ENCODE peak calls at places on chromosomes 12 and 14, in seven cellular contexts. R is Caco-2, I is IMR-90, D is GM23338, E is fibroblast of mammary gland, X is cardiac fibroblast, T is cardiac muscle cell. H is an unnamed sample.

GRCh38 chr12:19402211-19402610 is 37.1 kb upstream of the AEBP2 start:
- DNase-seq in E (no peak), I (no peak), R (no peak), T (no peak), D (no peak), X (no peak), H (no peak)

GRCh38 chr14:88868558-88869159 is 44.2 kb downstream of the TTC8 start:
- DNase-seq in E (peak; percentile 38), R (peak; percentile 15), X (peak; percentile 42), T (peak; percentile 8), D (peak; percentile 33), I (peak; percentile 23), H (peak; percentile 31)

GRCh38 chr12:29807125-29807524 is 23.4 kb upstream of the TMTC1 start:
- DNase-seq in X (peak; percentile 63), I (peak; percentile 74), R (no peak), T (no peak), E (peak; percentile 74), D (no peak), H (no peak)

GRCh38 chr14:104843442-104844305 is 21.4 kb upstream of the CEP170B start:
- DNase-seq in D (peak; percentile 94), T (peak; percentile 74), I (no peak), R (no peak), X (no peak), E (no peak), H (no peak)

GRCh38 chr12:62291888-62292760 is 31.9 kb downstream of the USP15 start:
- DNase-seq in X (peak; percentile 46), T (no peak), D (no peak), E (peak; percentile 47), R (no peak), I (peak; percentile 43), H (no peak)

GRCh38 chr12:27965411-27965810 is 7.1 kb downstream of the PTHLH start:
- DNase-seq in I (peak; percentile 63), T (no peak), D (no peak), E (peak; percentile 48), R (no peak), X (peak; percentile 64), H (no peak)

GRCh38 chr14:59262717-59263469 is 74.4 kb downstream of the DAAM1 start:
- DNase-seq in T (no peak), X (no peak), E (no peak), R (peak; percentile 49), I (no peak), D (peak; percentile 47), H (peak; percentile 83)

GRCh38 chr14:53608369-53608768 is 348.3 kb downstream of the BMP4 start:
- DNase-seq in I (no peak), T (no peak), R (no peak), X (peak; percentile 1), D (no peak), E (peak; percentile 25), H (no peak)

GRCh38 chr14:65945333-65945732 is 532.8 kb downstream of the FUT8 start:
- DNase-seq in I (no peak), E (no peak), T (no peak), R (no peak), X (no peak), D (no peak), H (no peak)

GRCh38 chr12:116338064-116338872 is 60.8 kb upstream of the MED13L start:
- DNase-seq in T (no peak), E (no peak), D (peak; percentile 30), X (no peak), I (no peak), R (no peak), H (no peak)

GRCh38 chr14:74401504-74402241 is 24.3 kb downstream of the SYNDIG1L start:
- DNase-seq in E (no peak), D (peak; percentile 82), T (peak; percentile 86), I (no peak), X (no peak), R (peak; percentile 15), H (no peak)

GRCh38 chr12:48682927-48683326 is 889 bp upstream of the KANSL2 start:
- DNase-seq in D (no peak), T (no peak), R (no peak), E (no peak), I (no peak), X (no peak), H (no peak)

GRCh38 chr12:48681416-48681737 is 661 bp downstream of the KANSL2 start:
- DNase-seq in D (no peak), I (peak; percentile 14), T (no peak), E (peak; percentile 19), R (no peak), X (peak; percentile 33), H (peak; percentile 3)

GRCh38 chr12:48678561-48679185 is 3.4 kb downstream of the KANSL2 start:
- DNase-seq in X (no peak), E (peak; percentile 6), T (no peak), D (no peak), R (no peak), I (no peak), H (no peak)

GRCh38 chr12:48681738-48682532 is at the start of gene KANSL2:
- DNase-seq in E (peak; percentile 98), I (peak; percentile 99), X (peak; percentile 99), R (peak; percentile 99), D (peak; percentile 100), T (peak; percentile 99), H (peak; percentile 98)

DNA sequence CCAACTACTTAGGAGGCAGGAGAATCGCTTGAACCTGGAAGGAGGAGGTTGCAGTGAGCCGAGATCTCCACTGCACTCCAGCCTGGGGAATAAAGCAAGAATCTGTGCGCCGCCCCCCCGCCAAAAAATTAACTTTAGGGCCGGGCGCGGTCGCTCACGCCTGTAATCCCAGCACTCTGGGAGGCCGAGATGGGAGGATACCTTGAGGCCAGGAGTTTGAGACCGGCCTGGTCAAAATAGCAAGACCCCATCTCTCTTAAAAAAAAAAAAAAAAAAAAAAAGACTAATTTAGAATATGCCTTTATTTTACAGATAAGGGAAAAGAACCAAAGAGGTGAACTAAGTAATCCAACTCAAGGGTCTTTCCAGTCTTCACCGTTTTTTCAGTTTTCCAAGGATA is 1.2 kb downstream of the KANSL2 start:
- DNase-seq in D (no peak), R (no peak), X (no peak), T (no peak), E (no peak), I (no peak), H (no peak)
- TF ChIP-seq CTCF in D (no peak), R (no peak), X (no peak), T (no peak), E (no peak), I (no peak), H (no peak)

GRCh38 chr14:33584698-33585097 is 366.2 kb downstream of the EGLN3 start:
- DNase-seq in E (no peak), D (peak; percentile 32), X (no peak), I (no peak), R (no peak), T (no peak), H (no peak)
- H3K4me3 ChIP-seq in E (no peak overlapping the region), D (no peak overlapping the region), X (no peak overlapping the region), I (no peak overlapping the region), R (no peak overlapping the region), T (no peak overlapping the region), H (no peak overlapping the region)

GRCh38 chr12:818733-819132 is 66.4 kb downstream of the WNK1 start:
- DNase-seq in I (peak; percentile 13), D (no peak), E (no peak), T (no peak), X (peak; percentile 27), R (no peak), H (no peak)
- TF ChIP-seq CTCF in I (no peak), D (no peak), E (peak; percentile 20), T (no peak), X (peak; percentile 16), R (peak; percentile 18), H (no peak)

GRCh38 chr12:51862947-51863346 is 14.4 kb upstream of the FIGNL2 start:
- DNase-seq in T (no peak), I (no peak), E (no peak), R (no peak), X (no peak), D (peak; percentile 82), H (no peak)

GRCh38 chr12:51863363-51863920 is 14.9 kb upstream of the FIGNL2 start:
- DNase-seq in D (no peak), X (no peak), E (no peak), I (no peak), T (no peak), R (no peak), H (no peak)

GRCh38 chr12:51865470-51865745 is 16.9 kb upstream of the FIGNL2 start:
- DNase-seq in E (no peak), I (no peak), X (no peak), D (no peak), T (no peak), R (no peak), H (no peak)

GRCh38 chr12:51864701-51865469 is 16.4 kb upstream of the FIGNL2 start:
- DNase-seq in D (peak; percentile 60), E (peak; percentile 10), R (no peak), T (peak; percentile 94), X (no peak), I (no peak), H (no peak)

GRCh38 chr12:51863921-51864700 is 15.6 kb upstream of the FIGNL2 start:
- DNase-seq in I (no peak), R (peak; percentile 91), E (no peak), T (peak; percentile 86), X (no peak), D (peak; percentile 94), H (no peak)
- H3K4me3 ChIP-seq in I (no peak overlapping the region), R (peak overlapping the region; percentile 50), E (peak overlapping the region; percentile 27), T (peak overlapping the region; percentile 28), X (peak overlapping the region; percentile 22), D (peak overlapping the region; percentile 67), H (no peak overlapping the region)

GRCh38 chr14:31456841-31457664 is at the start of gene DTD2:
- DNase-seq in E (peak; percentile 92), T (peak; percentile 97), I (peak; percentile 92), X (peak; percentile 95), D (peak; percentile 97), R (peak; percentile 95), H (peak; percentile 84)

GRCh38 chr14:31461545-31461944 is 4.2 kb upstream of the DTD2 start:
- DNase-seq in R (no peak), T (no peak), E (no peak), I (no peak), X (no peak), D (no peak), H (no peak)

DNA sequence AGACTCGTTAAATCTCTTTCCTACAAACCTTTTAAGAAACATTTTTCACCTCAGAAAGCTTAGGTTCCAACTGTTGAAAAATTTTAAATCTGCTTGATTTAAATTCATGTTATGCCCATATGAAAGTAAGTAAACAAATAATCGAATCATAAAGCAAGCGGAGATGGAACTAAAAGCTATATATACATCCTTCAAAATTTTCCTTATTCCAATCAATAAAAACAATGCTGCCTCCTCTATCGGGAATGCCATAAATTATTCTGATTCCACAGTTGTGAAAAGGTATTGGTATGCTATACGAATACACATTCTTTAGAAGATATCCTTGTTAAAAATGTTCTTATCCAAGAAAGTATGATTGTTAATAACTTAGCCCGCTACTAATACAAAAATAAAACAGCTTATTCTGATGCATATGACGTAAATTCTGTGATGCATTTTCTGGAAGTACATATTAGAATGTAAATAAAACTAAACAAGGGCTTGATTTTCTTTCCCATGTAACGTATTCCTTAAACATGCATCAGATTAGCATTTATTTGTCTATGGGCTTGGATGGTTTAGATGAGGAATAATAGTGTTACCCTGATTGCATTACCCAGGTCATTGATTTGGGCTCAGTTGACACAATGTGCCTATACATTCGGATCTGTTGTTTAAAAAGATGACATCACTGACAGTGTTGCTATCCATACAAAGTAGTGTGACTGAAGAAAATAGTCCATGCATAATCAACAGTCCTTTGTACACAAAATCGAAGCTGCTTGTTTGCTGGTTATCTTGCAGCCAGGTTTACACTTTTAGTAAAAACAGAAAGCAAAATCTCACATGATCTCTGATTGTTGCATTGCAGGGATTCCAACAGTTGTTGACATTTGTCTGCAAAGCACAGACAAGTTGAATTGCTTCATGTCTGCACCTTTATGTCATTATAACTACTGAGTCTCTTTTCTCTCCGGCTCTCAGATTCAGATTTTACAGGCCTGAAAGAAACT is 656 bp upstream of the DTD2 start:
- DNase-seq in I (no peak), R (peak; percentile 36), D (no peak), T (no peak), X (no peak), E (no peak), H (no peak)
- TF ChIP-seq CTCF in I (no peak), R (no peak), D (no peak), T (no peak), X (no peak), E (no peak), H (no peak)

H was measured in LNCaP clone FGC.